ENCODE peak calls at places on chromosomes 4 and X, in eight cellular contexts. W is HCT116, P is prostate gland, C is breast epithelium, X is spleen, Z is GM12878, G is sigmoid colon, A is stomach. S is an unnamed sample.

GRCh38 chr4:135274461-135274860 is 1072.9 kb upstream of the PABPC4L start:
- DNase-seq in P (no peak), A (no peak), X (no peak), Z (no peak), W (no peak), G (no peak), C (no peak), S (no peak)

GRCh38 chr4:13849778-13850177 is 222.3 kb upstream of the BOD1L1 start:
- DNase-seq in X (no peak), C (no peak), A (no peak), G (no peak), P (no peak), W (no peak), Z (no peak), S (no peak)

GRCh38 chr4:47263721-47264120 is 199.8 kb downstream of the COMMD8 start:
- DNase-seq in X (no peak), C (no peak), Z (no peak), W (no peak), A (no peak), G (no peak), P (no peak), S (no peak)

GRCh38 chr4:5712517-5712916 is 1.5 kb downstream of the EVC start:
- DNase-seq in G (no peak), W (no peak), A (no peak), P (no peak), C (no peak), X (no peak), Z (peak; percentile 74), S (no peak)

GRCh38 chr4:19194672-19195071 is 1057.0 kb upstream of the SLIT2 start:
- DNase-seq in X (no peak), W (no peak), Z (no peak), P (no peak), G (no peak), C (no peak), A (no peak), S (no peak)

GRCh38 chr4:5784021-5784420 is 73.0 kb downstream of the EVC start:
- DNase-seq in Z (no peak), W (no peak), G (peak; percentile 24), C (no peak), P (no peak), A (no peak), X (no peak), S (no peak)

GRCh38 chr4:127622923-127623754 is 9.6 kb upstream of the INTU start:
- DNase-seq in P (peak; percentile 26), W (no peak), Z (no peak), G (no peak), X (peak; percentile 78), C (no peak), A (no peak), S (no peak)

GRCh38 chr4:166274136-166274761 is 401.2 kb downstream of the TLL1 start:
- DNase-seq in P (no peak), W (no peak), Z (no peak), A (no peak), G (no peak), C (no peak), X (no peak), S (no peak)

GRCh38 chr4:13088726-13089658 is 395.1 kb downstream of the RAB28 start:
- DNase-seq in G (no peak), Z (no peak), W (no peak), C (no peak), P (peak; percentile 27), A (no peak), X (no peak), S (no peak)

GRCh38 chrX:43822015-43822414 is 60.2 kb downstream of the MAOB start:
- DNase-seq in G (no peak), X (no peak), P (no peak), W (peak; percentile 4), Z (no peak), A (no peak), C (no peak), S (no peak)

GRCh38 chrX:94932278-94932965 is 1258.4 kb downstream of the FAM133A start:
- DNase-seq in P (no peak), Z (peak; percentile 12), A (no peak), W (no peak), G (no peak), X (no peak), C (no peak), S (no peak)

GRCh38 chr4:93084599-93085305 is 743.8 kb upstream of the ATOH1 start:
- DNase-seq in Z (no peak), C (no peak), P (no peak), W (no peak), A (no peak), X (peak; percentile 38), G (no peak), S (no peak)

GRCh38 chr4:8400641-8401325 is 39.7 kb downstream of the ACOX3 start:
- DNase-seq in Z (no peak), X (no peak), G (no peak), W (no peak), A (no peak), C (no peak), P (no peak), S (no peak)

GRCh38 chrX:103584606-103585005 is 709 bp upstream of the TCEAL4 start:
- DNase-seq in G (no peak), C (no peak), W (no peak), Z (no peak), P (no peak), X (no peak), A (no peak), S (no peak)

GRCh38 chr4:168021666-168022065 is 70.7 kb upstream of the ANXA10 start:
- DNase-seq in C (no peak), A (no peak), X (no peak), G (no peak), P (no peak), W (no peak), Z (no peak), S (no peak)

DNA sequence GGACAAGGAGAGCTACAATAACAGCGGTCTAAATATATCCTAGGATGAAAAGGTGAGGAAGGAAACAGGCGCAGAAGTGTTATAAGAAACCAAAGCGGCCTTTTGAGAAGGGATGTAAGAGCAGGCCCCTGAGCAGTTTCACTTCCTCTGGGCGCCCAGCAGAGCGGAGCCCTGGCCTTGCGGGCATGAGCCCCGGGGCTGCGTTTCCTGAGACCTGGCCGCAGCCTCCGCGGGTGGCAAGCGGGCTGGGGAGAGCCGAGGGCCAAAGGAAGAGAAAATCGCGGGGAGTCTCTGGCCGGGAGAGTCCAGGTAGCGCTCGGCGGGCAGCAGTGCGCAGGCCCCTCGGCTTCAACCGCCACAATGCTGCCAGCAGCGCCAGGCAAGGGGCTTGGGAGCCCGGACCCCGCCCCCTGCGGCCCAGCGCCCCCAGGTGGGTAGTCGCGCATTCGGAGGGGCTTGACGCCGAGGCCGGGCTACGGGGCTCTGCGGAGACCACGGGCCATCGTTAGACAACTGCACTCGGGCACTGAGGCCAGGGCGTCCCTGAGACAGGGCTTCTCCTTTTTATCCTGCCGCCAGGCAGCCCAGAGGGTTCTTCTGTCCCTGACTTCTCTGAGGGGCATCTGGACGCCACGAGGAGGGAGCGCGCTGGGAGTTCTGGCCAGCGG is at the start of gene BANK1:
- DNase-seq in A (peak; percentile 62), G (no peak), W (peak; percentile 57), P (peak; percentile 15), Z (peak; percentile 43), C (no peak), X (peak; percentile 96), S (peak; percentile 70)
- TF ChIP-seq POLR2A in A (no peak), G (no peak), W (peak; percentile 31), P (no peak), Z (no peak), C (no peak), X (no peak), S (peak; percentile 61)

GRCh38 chr4:154838694-154839093 is 57.6 kb downstream of the RBM46 start:
- DNase-seq in W (no peak), X (no peak), C (no peak), A (no peak), P (no peak), Z (no peak), G (no peak), S (no peak)
- TF ChIP-seq POLR2AphosphoS5 in W (no peak), X (no peak), C (no peak), A (no peak), P (no peak), Z (no peak), G (no peak), S (no peak)

DNA sequence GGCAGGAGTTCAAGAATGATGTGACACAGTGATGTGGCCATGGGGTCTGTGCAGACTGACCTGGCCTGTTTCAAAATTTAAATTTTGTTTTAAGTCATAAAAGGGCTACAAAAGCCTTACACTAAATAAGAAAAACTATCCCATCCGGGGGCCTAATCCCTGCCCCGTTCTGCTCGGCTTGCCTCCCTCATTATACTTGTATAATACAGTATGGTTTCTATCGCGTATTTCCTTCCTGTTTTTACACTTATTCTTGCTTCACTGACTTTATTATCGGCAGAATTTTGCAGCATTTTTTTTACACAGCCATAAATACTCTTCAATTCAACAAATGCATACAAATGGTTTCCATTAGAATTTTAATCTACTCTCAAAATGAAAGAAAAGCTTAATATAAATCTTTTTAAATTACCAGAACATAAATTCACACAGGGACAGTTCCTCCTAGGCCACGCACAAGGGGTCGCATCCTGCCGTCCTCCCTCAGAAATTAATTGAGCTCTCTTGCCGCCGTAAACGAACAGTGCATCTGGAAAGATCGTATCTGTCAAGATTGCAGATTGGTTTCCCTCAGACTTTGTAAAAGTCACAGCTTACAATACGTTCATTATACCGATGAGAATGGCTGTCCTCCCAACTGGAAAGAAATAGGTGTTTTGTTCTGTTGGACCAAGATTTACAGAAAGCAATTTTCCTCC is 42.9 kb downstream of the DCTD start:
- DNase-seq in G (peak; percentile 1), A (no peak), Z (no peak), P (no peak), W (no peak), C (no peak), X (no peak), S (no peak)
- TF ChIP-seq POLR2A in G (no peak), A (no peak), Z (no peak), P (no peak), W (no peak), C (no peak), X (no peak), S (no peak)

GRCh38 chr4:71769434-71769833 is 14.4 kb downstream of the GC start:
- DNase-seq in G (no peak), W (no peak), P (no peak), C (no peak), Z (no peak), X (no peak), A (no peak), S (no peak)

GRCh38 chr4:71765837-71766236 is 18.0 kb downstream of the GC start:
- DNase-seq in P (no peak), C (no peak), A (no peak), W (no peak), G (no peak), X (no peak), Z (no peak), S (no peak)

GRCh38 chr4:71765349-71765748 is 18.5 kb downstream of the GC start:
- DNase-seq in X (no peak), W (no peak), Z (no peak), G (no peak), A (no peak), C (no peak), P (no peak), S (no peak)

GRCh38 chr4:71771613-71772012 is 12.3 kb downstream of the GC start:
- DNase-seq in A (no peak), G (no peak), X (no peak), C (no peak), W (no peak), Z (no peak), P (no peak), S (no peak)

DNA sequence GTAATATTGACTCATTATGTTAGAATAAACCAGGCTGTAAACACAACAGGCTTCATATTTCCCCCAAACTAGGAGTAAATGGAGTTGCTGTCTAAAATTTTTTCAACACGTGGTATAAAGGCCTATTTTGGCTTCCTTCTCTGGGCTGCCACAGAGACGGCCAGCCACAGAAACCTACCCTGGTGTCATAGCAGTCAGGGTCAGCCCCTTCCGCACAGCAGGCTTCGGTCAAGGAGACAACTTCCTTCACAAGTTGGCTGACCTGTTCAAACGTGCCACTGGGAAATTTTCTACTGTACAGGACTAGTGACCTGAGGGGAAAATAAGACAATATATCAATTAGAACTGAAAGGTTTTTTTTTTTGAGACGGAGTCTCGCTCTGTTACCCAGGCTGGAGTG is 15.8 kb downstream of the GC start:
- DNase-seq in Z (no peak), P (no peak), X (peak; percentile 78), W (no peak), C (no peak), G (no peak), A (no peak), S (no peak)
- TF ChIP-seq POLR2AphosphoS5 in Z (no peak), P (no peak), X (peak; percentile 53), W (no peak), C (no peak), G (no peak), A (no peak), S (no peak)

S was measured in GM12891.